ENCODE peak calls at places on chromosomes 5 and 9, in four cellular contexts. X, O, M and T are unnamed samples.

GRCh38 chr5:9865574-9865973 is 235.4 kb upstream of the TAS2R1 start:
- DNase-seq in X (no peak), O (no peak), M (no peak), T (no peak)

GRCh38 chr9:21481470-21482057 is 549 bp downstream of the IFNE start:
- DNase-seq in X (no peak), O (no peak), M (no peak), T (no peak)

GRCh38 chr9:77604316-77604715 is 43.8 kb downstream of the GNA14 start:
- DNase-seq in X (no peak), O (no peak), M (no peak), T (peak; percentile 22)

GRCh38 chr5:95446009-95446408 is 54.8 kb downstream of the FAM81B start:
- DNase-seq in X (no peak), O (peak; percentile 22), M (no peak), T (no peak)

GRCh38 chr5:6338871-6339270 is 39.5 kb downstream of the MED10 start:
- DNase-seq in X (no peak), O (no peak), M (no peak), T (no peak)

GRCh38 chr5:155943516-155944407 is 383.2 kb upstream of the SGCD start:
- DNase-seq in X (peak; percentile 74), O (peak; percentile 60), M (peak; percentile 53), T (peak; percentile 80)

GRCh38 chr5:92761585-92761984 is 819.4 kb downstream of the NR2F1-AS1 start:
- DNase-seq in X (no peak), O (no peak), M (no peak), T (no peak)

GRCh38 chr9:130498298-130498917 is 53.6 kb downstream of the ASS1 start:
- DNase-seq in X (no peak), O (no peak), M (no peak), T (peak; percentile 38)

GRCh38 chr5:139847790-139848507 is 52.3 kb downstream of the PSD2 start:
- DNase-seq in X (peak; percentile 89), O (no peak), M (peak; percentile 75), T (peak; percentile 70)

GRCh38 chr5:88518131-88519016 is 249.7 kb upstream of the TMEM161B start:
- DNase-seq in X (no peak), O (no peak), M (no peak), T (no peak)

GRCh38 chr9:98521141-98521540 is 187.6 kb downstream of the GABBR2 start:
- DNase-seq in X (no peak), O (peak; percentile 62), M (no peak), T (no peak)

GRCh38 chr5:57320552-57320951 is 146.7 kb downstream of the GPBP1 start:
- DNase-seq in X (no peak), O (no peak), M (no peak), T (no peak)
- H2AFZ ChIP-seq in X (no peak overlapping the region), O (no peak overlapping the region), M (no peak overlapping the region), T (no peak overlapping the region)

GRCh38 chr5:163105456-163105855 is 331.9 kb upstream of the CCNG1 start:
- DNase-seq in X (no peak), O (no peak), M (no peak), T (peak; percentile 6)

GRCh38 chr5:163108351-163108750 is 329.0 kb upstream of the CCNG1 start:
- DNase-seq in X (no peak), O (no peak), M (no peak), T (no peak)

GRCh38 chr5:163106098-163106497 is 331.3 kb upstream of the CCNG1 start:
- DNase-seq in X (no peak), O (no peak), M (no peak), T (no peak)

GRCh38 chr5:163104496-163104895 is 332.9 kb upstream of the CCNG1 start:
- DNase-seq in X (peak; percentile 56), O (no peak), M (peak; percentile 67), T (no peak)
- TF ChIP-seq CTCF in X (peak; percentile 67), O (no peak), M (peak; percentile 83), T (no peak)

DNA sequence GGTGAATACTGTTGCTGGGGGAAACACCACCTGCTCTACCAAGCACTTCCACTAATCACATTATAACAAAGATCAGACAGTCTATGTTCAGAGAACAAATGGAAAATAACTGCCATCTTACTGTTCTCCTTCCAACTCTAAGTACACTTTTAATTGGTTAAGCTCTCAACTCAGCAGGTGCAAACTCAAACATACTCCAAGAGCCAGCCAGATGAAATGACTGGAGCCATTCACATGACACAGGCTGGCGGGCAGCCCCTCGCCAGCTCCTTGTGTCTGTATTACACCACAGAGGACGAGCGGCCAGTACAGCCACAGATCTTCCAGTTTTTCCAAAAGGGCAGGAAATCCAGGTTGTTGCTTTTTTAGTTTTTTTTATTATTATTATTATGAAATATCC is 16.1 kb downstream of the LIFR start:
- DNase-seq in X (peak; percentile 53), O (no peak), M (no peak), T (no peak)
- H3K4me3 ChIP-seq in X (no peak overlapping the region), O (no peak overlapping the region), M (no peak overlapping the region), T (no peak overlapping the region)

DNA sequence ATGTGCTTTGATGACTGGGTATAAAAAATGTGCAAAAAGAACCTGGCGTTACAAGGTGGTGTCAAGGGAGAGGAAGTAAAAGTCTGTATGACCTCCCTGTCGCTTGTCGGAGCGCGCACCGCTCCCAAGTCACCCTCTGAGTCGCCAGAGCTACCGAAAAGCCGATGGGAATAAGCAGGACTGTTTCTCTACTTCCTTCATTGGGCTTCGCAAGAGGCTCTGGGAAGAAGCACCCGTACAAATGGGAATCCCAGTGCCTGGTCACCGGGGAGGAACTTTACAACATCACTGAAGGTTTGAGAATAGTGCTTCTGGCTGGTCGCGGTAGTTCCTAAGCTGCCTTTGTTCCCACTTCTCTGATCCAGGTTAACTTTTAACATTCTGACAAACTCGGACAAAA is 1.3 kb upstream of the DMRT2 start:
- DNase-seq in X (no peak), O (no peak), M (no peak), T (no peak)
- H2AFZ ChIP-seq in X (no peak overlapping the region), O (no peak overlapping the region), M (no peak overlapping the region), T (no peak overlapping the region)

GRCh38 chr9:16869140-16869903 is 1.1 kb downstream of the BNC2 start:
- DNase-seq in X (peak; percentile 63), O (peak; percentile 64), M (no peak), T (peak; percentile 43)

GRCh38 chr9:16871358-16872151 is 1.1 kb upstream of the BNC2 start:
- DNase-seq in X (peak; percentile 67), O (peak; percentile 94), M (peak; percentile 67), T (peak; percentile 50)

GRCh38 chr9:16868706-16869105 is 1.8 kb downstream of the BNC2 start:
- DNase-seq in X (no peak), O (peak; percentile 60), M (no peak), T (no peak)

GRCh38 chr9:16869961-16870605 is 387 bp downstream of the BNC2 start:
- DNase-seq in X (peak; percentile 52), O (no peak), M (peak; percentile 56), T (peak; percentile 33)

GRCh38 chr9:16870606-16871357 is at the start of gene BNC2:
- DNase-seq in X (peak; percentile 84), O (peak; percentile 71), M (peak; percentile 84), T (peak; percentile 81)
- TF ChIP-seq CTCF in X (peak; percentile 19), O (no peak), M (peak; percentile 7), T (peak; percentile 12)

GRCh38 chr5:119339344-119339743 is 16.5 kb upstream of the TNFAIP8 start:
- DNase-seq in X (no peak), O (no peak), M (no peak), T (no peak)

GRCh38 chr5:119339965-119340364 is 15.9 kb upstream of the TNFAIP8 start:
- DNase-seq in X (no peak), O (no peak), M (no peak), T (no peak)

GRCh38 chr5:119336846-119337564 is 18.8 kb upstream of the TNFAIP8 start:
- DNase-seq in X (no peak), O (no peak), M (no peak), T (no peak)

GRCh38 chr5:119336262-119336661 is 19.6 kb upstream of the TNFAIP8 start:
- DNase-seq in X (no peak), O (no peak), M (no peak), T (no peak)

DNA sequence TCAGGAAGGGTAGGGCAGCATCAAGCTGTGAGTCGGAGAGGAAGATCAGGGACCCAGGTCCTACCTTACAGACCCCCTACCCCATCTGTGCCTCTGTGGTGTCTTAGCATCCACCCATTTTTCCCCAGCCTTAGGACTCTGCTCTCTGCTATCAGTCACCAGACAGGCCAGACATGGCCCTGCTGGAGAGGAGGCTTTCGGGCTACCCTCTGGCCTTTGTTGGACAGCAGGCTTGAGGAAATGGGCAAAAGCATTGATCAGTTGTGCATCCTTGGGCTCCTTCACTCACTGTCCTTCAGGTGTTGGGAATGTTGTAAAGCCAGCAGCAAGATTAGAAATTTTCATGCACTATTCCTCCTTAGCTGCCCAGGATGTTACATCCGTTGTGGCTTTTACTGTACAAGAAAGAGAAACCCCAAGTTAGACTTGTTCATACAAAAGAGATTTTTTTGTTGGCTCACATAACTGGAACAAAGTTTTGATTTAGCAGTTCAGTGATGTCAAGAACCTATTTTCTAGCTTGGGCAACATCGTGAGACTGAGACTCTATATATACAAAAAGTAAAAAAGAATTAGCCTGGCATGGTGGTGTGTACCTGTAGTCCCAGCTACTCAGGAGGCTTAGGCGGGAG is 17.4 kb upstream of the TNFAIP8 start:
- DNase-seq in X (no peak), O (no peak), M (no peak), T (no peak)
- H3K4me3 ChIP-seq in X (no peak overlapping the region), O (no peak overlapping the region), M (no peak overlapping the region), T (no peak overlapping the region)

GRCh38 chr9:132146015-132146414 is 15.8 kb upstream of the NTNG2 start:
- DNase-seq in X (no peak), O (no peak), M (no peak), T (no peak)
- H2AFZ ChIP-seq in X (no peak overlapping the region), O (no peak overlapping the region), M (no peak overlapping the region), T (no peak overlapping the region)

GRCh38 chr5:132471944-132472343 is 18.6 kb downstream of the IRF1 start:
- DNase-seq in X (no peak), O (no peak), M (no peak), T (no peak)
- TF ChIP-seq CTCF in X (no peak), O (no peak), M (no peak), T (no peak)

GRCh38 chr9:136740971-136741884 is 1.5 kb downstream of the LCN10 start:
- DNase-seq in X (no peak), O (peak; percentile 51), M (no peak), T (no peak)
- H3K4me3 ChIP-seq in X (no peak overlapping the region), O (no peak overlapping the region), M (no peak overlapping the region), T (no peak overlapping the region)